ENCODE peak calls at places on chromosome 4, in four cellular contexts. One of them, this sample, is unnamed.

GRCh38 chr4:77154761-77155499 is 2.1 kb upstream of the CCNG2 start:
- DNase-seq in activated T-helper 9 cell treated with anti-CD3 and anti-CD28 coated beads, Interleukin-2, amount 50 U/mL, for 16 hours: no peak
- DNase-seq in T-helper 2 cell: no peak
- DNase-seq in left lung: no peak
- DNase-seq in this sample: no peak

GRCh38 chr4:143406523-143406922 is 69.8 kb downstream of the GAB1 start:
- DNase-seq in activated T-helper 9 cell treated with anti-CD3 and anti-CD28 coated beads, Interleukin-2, amount 50 U/mL, for 16 hours: no peak
- DNase-seq in T-helper 2 cell: no peak
- DNase-seq in left lung: no peak
- DNase-seq in this sample: peak; percentile 72

GRCh38 chr4:65467280-65467679 is 203.0 kb downstream of the EPHA5 start:
- DNase-seq in activated T-helper 9 cell treated with anti-CD3 and anti-CD28 coated beads, Interleukin-2, amount 50 U/mL, for 16 hours: no peak
- DNase-seq in T-helper 2 cell: no peak
- DNase-seq in left lung: no peak
- DNase-seq in this sample: no peak

GRCh38 chr4:7956306-7957112 is 16.8 kb upstream of the AFAP1 start:
- DNase-seq in activated T-helper 9 cell treated with anti-CD3 and anti-CD28 coated beads, Interleukin-2, amount 50 U/mL, for 16 hours: no peak
- DNase-seq in T-helper 2 cell: no peak
- DNase-seq in left lung: no peak
- DNase-seq in this sample: no peak

GRCh38 chr4:138494931-138495330 is 252.8 kb upstream of the SLC7A11 start:
- DNase-seq in activated T-helper 9 cell treated with anti-CD3 and anti-CD28 coated beads, Interleukin-2, amount 50 U/mL, for 16 hours: no peak
- DNase-seq in T-helper 2 cell: no peak
- DNase-seq in left lung: no peak
- DNase-seq in this sample: no peak

GRCh38 chr4:56653461-56654237 is 27.4 kb downstream of the HOPX start:
- DNase-seq in activated T-helper 9 cell treated with anti-CD3 and anti-CD28 coated beads, Interleukin-2, amount 50 U/mL, for 16 hours: peak; percentile 15
- DNase-seq in T-helper 2 cell: no peak
- DNase-seq in left lung: no peak
- DNase-seq in this sample: no peak

GRCh38 chr4:38560763-38561558 is 103.0 kb upstream of the KLF3 start:
- DNase-seq in activated T-helper 9 cell treated with anti-CD3 and anti-CD28 coated beads, Interleukin-2, amount 50 U/mL, for 16 hours: no peak
- DNase-seq in T-helper 2 cell: no peak
- DNase-seq in left lung: no peak
- DNase-seq in this sample: no peak

GRCh38 chr4:70858454-70858853 is 18.8 kb upstream of the GRSF1 start:
- DNase-seq in activated T-helper 9 cell treated with anti-CD3 and anti-CD28 coated beads, Interleukin-2, amount 50 U/mL, for 16 hours: no peak
- DNase-seq in T-helper 2 cell: no peak
- DNase-seq in left lung: no peak
- DNase-seq in this sample: no peak

GRCh38 chr4:82785248-82786003 is 13.2 kb downstream of the SCD5 start:
- DNase-seq in activated T-helper 9 cell treated with anti-CD3 and anti-CD28 coated beads, Interleukin-2, amount 50 U/mL, for 16 hours: no peak
- DNase-seq in T-helper 2 cell: no peak
- DNase-seq in left lung: no peak
- DNase-seq in this sample: no peak

This sample was measured in sciatic nerve.